ENCODE peak calls at places on chromosomes 6 and 20, in nine cellular contexts. U is HepG2, T is sigmoid colon, K is transverse colon, B is stomach, W is breast epithelium, P is upper lobe of left lung, H is K562, I is prostate gland. J is an unnamed sample.

GRCh38 chr6:109690373-109690739 is 646 bp downstream of the AK9 start:
- DNase-seq in U (peak), T (peak), K (peak), B (peak), W (peak), P (peak), H (peak), I (peak), J (no peak)

GRCh38 chr20:57787969-57788781 is 78.4 kb upstream of the PMEPA1 start:
- DNase-seq in U (no peak), T (no peak), K (no peak), B (no peak), W (no peak), P (peak), H (no peak), I (no peak), J (no peak)

GRCh38 chr20:7362601-7363000 is 577.7 kb downstream of the HAO1 start:
- DNase-seq in U (no peak), T (no peak), K (no peak), B (no peak), W (no peak), P (no peak), H (no peak), I (no peak), J (no peak)

GRCh38 chr20:40938020-40938419 is 90.6 kb upstream of the TOP1 start:
- DNase-seq in U (no peak), T (no peak), K (no peak), B (no peak), W (no peak), P (no peak), H (peak), I (no peak), J (peak)

GRCh38 chr20:55253765-55254164 is 751.6 kb downstream of the CBLN4 start:
- DNase-seq in U (no peak), T (no peak), K (no peak), B (no peak), W (no peak), P (no peak), H (no peak), I (no peak), J (no peak)

GRCh38 chr6:104642871-104643270 is 216.8 kb downstream of the HACE1 start:
- DNase-seq in U (no peak), T (no peak), K (no peak), B (no peak), W (no peak), P (no peak), H (no peak), I (no peak), J (no peak)

GRCh38 chr20:18224968-18225568 is 63.3 kb upstream of the ZNF133 start:
- DNase-seq in U (peak), T (no peak), K (no peak), B (peak), W (peak), P (no peak), H (no peak), I (peak), J (no peak)

GRCh38 chr6:130903602-130904001 is 76.4 kb downstream of the SMLR1 start:
- DNase-seq in U (no peak), T (no peak), K (no peak), B (no peak), W (no peak), P (no peak), H (no peak), I (no peak), J (no peak)

GRCh38 chr20:63253438-63254236 is 626 bp downstream of the NKAIN4 start:
- DNase-seq in U (no peak), T (no peak), K (no peak), B (no peak), W (no peak), P (no peak), H (no peak), I (no peak), J (no peak)

GRCh38 chr20:53104889-53105288 is 132.7 kb downstream of the TSHZ2 start:
- DNase-seq in U (no peak), T (no peak), K (no peak), B (no peak), W (no peak), P (no peak), H (no peak), I (no peak), J (no peak)

GRCh38 chr6:12324741-12325140 is 34.6 kb downstream of the EDN1 start:
- DNase-seq in U (peak), T (no peak), K (no peak), B (no peak), W (no peak), P (no peak), H (no peak), I (no peak), J (no peak)

GRCh38 chr6:45808917-45809316 is 206.7 kb downstream of the CLIC5 start:
- DNase-seq in U (no peak), T (no peak), K (peak), B (no peak), W (no peak), P (no peak), H (no peak), I (no peak), J (no peak)

GRCh38 chr6:117992856-117993255 is 85.8 kb downstream of the SLC35F1 start:
- DNase-seq in U (no peak), T (no peak), K (no peak), B (no peak), W (no peak), P (no peak), H (no peak), I (no peak), J (no peak)

GRCh38 chr6:130843575-130844320 is 16.5 kb downstream of the SMLR1 start:
- DNase-seq in U (peak), T (no peak), K (no peak), B (no peak), W (no peak), P (no peak), H (peak), I (no peak), J (no peak)

GRCh38 chr6:133286765-133287164 is 45.6 kb downstream of the EYA4 start:
- DNase-seq in U (no peak), T (no peak), K (no peak), B (no peak), W (no peak), P (no peak), H (peak), I (no peak), J (no peak)

GRCh38 chr20:53510266-53510665 is 83.4 kb downstream of the ZNF217 start:
- DNase-seq in U (no peak), T (no peak), K (no peak), B (no peak), W (no peak), P (no peak), H (no peak), I (no peak), J (no peak)

GRCh38 chr20:49230021-49230420 is 10.8 kb downstream of the DDX27 start:
- DNase-seq in U (no peak), T (peak), K (no peak), B (no peak), W (no peak), P (no peak), H (no peak), I (no peak), J (no peak)

GRCh38 chr6:53717571-53717970 is 52.0 kb upstream of the KLHL31 start:
- DNase-seq in U (no peak), T (no peak), K (no peak), B (no peak), W (no peak), P (no peak), H (no peak), I (no peak), J (no peak)

GRCh38 chr6:150004783-150005717 is 20.3 kb downstream of the RAET1L start:
- DNase-seq in U (peak), T (peak), K (peak), B (peak), W (peak), P (peak), H (peak), I (peak), J (peak)

GRCh38 chr6:41976794-41977484 is 35.3 kb upstream of the CCND3 start:
- DNase-seq in U (peak), T (no peak), K (no peak), B (no peak), W (no peak), P (peak), H (peak), I (no peak), J (no peak)

GRCh38 chr6:28330033-28330432 is 5.9 kb downstream of the ZSCAN31 start:
- DNase-seq in U (no peak), T (no peak), K (no peak), B (no peak), W (no peak), P (no peak), H (peak), I (no peak), J (no peak)

GRCh38 chr20:3813758-3814581 is 6.4 kb upstream of the AP5S1 start:
- DNase-seq in U (no peak), T (peak), K (no peak), B (peak), W (no peak), P (no peak), H (no peak), I (no peak), J (no peak)

GRCh38 chr6:29011276-29011734 is 6.2 kb upstream of the ZNF311 start:
- DNase-seq in U (no peak), T (peak), K (peak), B (no peak), W (no peak), P (no peak), H (peak), I (peak), J (no peak)

GRCh38 chr6:31419842-31420241 is 16.4 kb downstream of the MICA start:
- DNase-seq in U (no peak), T (no peak), K (no peak), B (no peak), W (no peak), P (no peak), H (peak), I (no peak), J (peak)
- TF ChIP-seq POLR2AphosphoS5 in U (peak), T (peak), K (no peak), B (no peak), W (no peak), P (no peak), H (no peak), I (no peak), J (no peak)

GRCh38 chr6:73695619-73696421 is at the start of gene CD109:
- DNase-seq in U (peak), T (peak), K (peak), B (no peak), W (no peak), P (peak), H (no peak), I (peak), J (no peak)

GRCh38 chr6:73691512-73691911 is 4.5 kb upstream of the CD109 start:
- DNase-seq in U (no peak), T (no peak), K (no peak), B (no peak), W (no peak), P (no peak), H (no peak), I (no peak), J (no peak)

GRCh38 chr6:73696990-73697651 is 1.1 kb downstream of the CD109 start:
- DNase-seq in U (no peak), T (no peak), K (no peak), B (no peak), W (no peak), P (no peak), H (no peak), I (no peak), J (no peak)

GRCh38 chr6:73699656-73700055 is 3.7 kb downstream of the CD109 start:
- DNase-seq in U (no peak), T (no peak), K (no peak), B (no peak), W (no peak), P (no peak), H (no peak), I (no peak), J (no peak)

DNA sequence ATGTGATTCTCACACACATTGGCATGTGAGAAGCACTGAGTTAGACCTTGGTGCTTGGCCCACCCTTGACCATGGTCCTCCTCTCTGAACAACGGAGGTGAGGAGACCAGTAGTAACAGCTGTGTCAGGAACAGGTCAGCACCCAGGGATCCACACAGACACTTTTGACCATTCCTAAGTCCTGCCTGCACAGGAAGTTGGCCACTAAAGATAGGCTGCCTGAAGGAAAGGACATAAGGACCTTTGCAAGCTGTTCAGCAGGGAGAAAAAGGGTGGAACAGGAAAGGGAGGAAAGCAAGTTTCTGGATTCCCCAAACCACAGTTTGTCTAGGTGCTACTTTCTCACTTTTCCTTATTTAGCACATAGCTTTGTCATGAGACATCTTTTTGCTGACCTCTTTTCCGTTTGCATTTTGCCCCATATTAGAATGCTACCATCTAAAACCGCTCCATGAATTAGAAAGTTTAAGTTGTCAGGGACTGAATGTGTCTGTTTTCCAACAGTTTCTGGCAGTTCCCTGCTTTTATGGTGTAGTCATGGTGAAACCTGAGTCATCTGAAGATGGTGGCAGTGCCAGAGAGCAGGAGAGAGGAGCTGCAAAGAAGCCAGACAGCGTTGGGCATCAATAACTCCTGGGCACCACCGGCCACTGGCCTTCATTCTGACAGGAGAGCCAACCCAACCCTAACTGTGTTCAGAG is 1.1 kb upstream of the CD109 start:
- DNase-seq in U (no peak), T (no peak), K (no peak), B (no peak), W (no peak), P (no peak), H (no peak), I (no peak), J (no peak)
- H3K4me3 ChIP-seq in U (no peak), T (peak), K (no peak), B (no peak), W (peak), P (peak), H (no peak), I (no peak), J (peak)

DNA sequence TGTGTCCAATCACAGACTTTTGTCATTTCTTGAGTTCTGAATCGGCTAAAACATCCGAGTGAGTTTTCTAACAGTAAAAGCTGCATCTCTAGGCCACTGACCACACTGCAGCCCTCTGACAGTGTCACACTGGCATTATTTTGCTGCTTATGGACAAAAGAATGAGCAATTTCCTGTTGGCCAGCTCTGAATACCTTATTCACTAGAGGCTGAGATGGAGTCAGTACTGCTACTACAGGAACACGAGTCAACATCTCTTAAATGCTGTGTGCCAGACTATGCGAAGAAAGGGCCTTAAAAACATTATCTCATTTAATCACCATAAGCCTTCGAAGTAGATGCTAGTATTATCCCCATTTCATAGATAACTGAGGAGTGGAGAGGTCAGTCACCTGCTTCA is 42.5 kb upstream of the IPCEF1 start:
- DNase-seq in U (no peak), T (no peak), K (no peak), B (no peak), W (no peak), P (no peak), H (no peak), I (no peak), J (no peak)
- TF ChIP-seq POLR2AphosphoS5 in U (no peak), T (peak), K (no peak), B (no peak), W (no peak), P (no peak), H (no peak), I (no peak), J (no peak)

DNA sequence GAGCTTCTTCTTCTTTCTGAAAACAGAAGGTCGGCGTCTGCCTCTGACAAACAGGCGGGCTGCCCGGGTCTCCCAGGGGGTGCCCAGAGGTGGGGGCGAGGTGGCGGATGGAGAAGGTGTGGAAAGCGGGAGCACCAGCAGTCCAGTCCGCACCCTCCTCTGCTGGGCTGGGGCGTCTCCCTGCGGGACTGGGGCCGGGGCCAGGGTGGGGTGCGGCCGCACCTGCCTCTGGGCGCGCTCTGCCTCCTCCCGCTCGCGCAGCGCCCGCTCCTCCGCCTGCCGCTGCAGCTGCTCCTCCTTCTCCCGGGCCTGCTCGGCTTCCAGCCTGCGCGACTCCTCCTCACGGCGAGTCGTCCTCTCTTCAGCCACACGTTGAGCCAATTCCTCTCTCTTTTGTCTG is 71.1 kb upstream of the BCLAF1 start:
- DNase-seq in U (no peak), T (no peak), K (no peak), B (no peak), W (no peak), P (no peak), H (peak), I (no peak), J (no peak)
- H3K4me3 ChIP-seq in U (no peak), T (no peak), K (no peak), B (no peak), W (no peak), P (no peak), H (no peak), I (no peak), J (no peak)

GRCh38 chr6:88294702-88295101 is 128.6 kb upstream of the CNR1 start:
- DNase-seq in U (no peak), T (no peak), K (no peak), B (no peak), W (no peak), P (no peak), H (no peak), I (no peak), J (no peak)
- TF ChIP-seq POLR2AphosphoS5 in U (no peak), T (no peak), K (no peak), B (no peak), W (no peak), P (no peak), H (no peak), I (no peak), J (no peak)

J was measured in esophagus muscularis mucosa.